ENCODE peak calls at places on chromosomes 1 and 21, in eight cellular contexts. G is heart right ventricle; E is T-cell; U is activated naive CD8-positive, alpha-beta T cell treated with anti-CD3 and anti-CD28 coated beads, Interleukin-2, amount 50 U/mL, for 24 hours; R is HFFc6; F is HTR-8/SVneo; N is psoas muscle; O is uterus. W is an unnamed sample.

GRCh38 chr1:22847709-22848108 is 125.0 kb downstream of the LACTBL1 start:
- DNase-seq in O (no peak), N (peak), G (no peak), F (no peak), U (no peak), R (no peak), E (no peak), W (no peak)

GRCh38 chr1:107936498-107937481 is 28.2 kb downstream of the VAV3 start:
- DNase-seq in G (no peak), F (peak), U (peak), E (no peak), R (peak), O (peak), N (no peak), W (peak)

GRCh38 chr1:116497660-116498059 is 73.2 kb downstream of the CD58 start:
- DNase-seq in N (no peak), O (no peak), G (no peak), R (no peak), U (no peak), E (no peak), F (no peak), W (peak)

GRCh38 chr1:83985048-83985447 is 13.9 kb downstream of the TTLL7 start:
- DNase-seq in O (no peak), R (no peak), E (no peak), U (no peak), N (no peak), F (no peak), G (no peak), W (no peak)

GRCh38 chr21:34885125-34885524 is 164.0 kb downstream of the RUNX1 start:
- DNase-seq in N (no peak), O (no peak), F (no peak), R (no peak), G (no peak), U (no peak), E (no peak), W (peak)

GRCh38 chr1:190864013-190864610 is 386.4 kb upstream of the BRINP3 start:
- DNase-seq in R (no peak), E (no peak), N (no peak), O (no peak), G (no peak), F (no peak), U (no peak), W (no peak)

GRCh38 chr1:223748405-223748772 is 36.0 kb downstream of the CAPN2 start:
- DNase-seq in E (no peak), U (peak), N (peak), R (peak), F (no peak), O (no peak), G (peak), W (peak)

GRCh38 chr21:44793269-44794030 is 8.2 kb downstream of the UBE2G2 start:
- DNase-seq in N (peak), O (peak), R (peak), U (peak), G (peak), E (peak), F (peak), W (peak)

GRCh38 chr21:40013001-40013735 is 145.9 kb downstream of the PCP4 start:
- DNase-seq in O (no peak), N (no peak), F (no peak), G (no peak), R (no peak), U (no peak), E (no peak), W (no peak)

GRCh38 chr1:101346419-101346818 is 109.6 kb downstream of the S1PR1 start:
- DNase-seq in E (no peak), G (no peak), U (no peak), R (no peak), F (no peak), O (no peak), N (no peak), W (no peak)

GRCh38 chr1:217881607-217882332 is 250.6 kb downstream of the SPATA17 start:
- DNase-seq in U (no peak), E (no peak), R (no peak), G (no peak), N (no peak), F (peak), O (no peak), W (peak)

GRCh38 chr1:159972443-159973205 is 18.6 kb upstream of the SLAMF9 start:
- DNase-seq in U (no peak), F (no peak), N (no peak), R (no peak), O (no peak), E (no peak), G (no peak), W (no peak)

GRCh38 chr21:33080776-33081175 is 10.8 kb downstream of the OLIG1 start:
- DNase-seq in F (no peak), R (no peak), G (no peak), U (no peak), N (no peak), O (no peak), E (no peak), W (no peak)

GRCh38 chr1:115098979-115099692 is 9.8 kb upstream of the TSPAN2 start:
- DNase-seq in G (no peak), F (no peak), E (peak), N (no peak), U (peak), R (peak), O (peak), W (no peak)

W was measured in adipocyte.